ENCODE peak calls at places on chromosomes 13 and 19, in ten cellular contexts. A, W, M, T, Z, K, H, G, U and R are unnamed samples.

GRCh38 chr13:76462003-76462402 is 424.2 kb downstream of the KCTD12 start:
- DNase-seq in T (no peak), H (no peak), Z (no peak), K (no peak), U (no peak), G (no peak), A (no peak), M (no peak), W (no peak), R (no peak)

GRCh38 chr19:33143897-33144405 is 12.0 kb downstream of the WDR88 start:
- DNase-seq in H (no peak), T (peak), M (peak), Z (peak), A (peak), K (peak), W (peak), U (peak), G (peak), R (no peak)

GRCh38 chr19:54492568-54492967 is 10.1 kb upstream of the LAIR2 start:
- DNase-seq in G (no peak), Z (no peak), K (no peak), T (no peak), W (no peak), A (no peak), M (no peak), H (no peak), U (no peak), R (no peak)

GRCh38 chr19:18558595-18558994 is 925 bp downstream of the KXD1 start:
- DNase-seq in M (no peak), K (no peak), A (no peak), W (no peak), Z (no peak), T (no peak), G (no peak), U (no peak), H (no peak), R (no peak)

GRCh38 chr13:98846521-98846920 is 94.0 kb upstream of the SLC15A1 start:
- DNase-seq in A (no peak), T (peak), H (no peak), K (no peak), G (no peak), M (no peak), U (no peak), W (no peak), Z (no peak), R (no peak)

GRCh38 chr13:67408823-67409222 is 178.7 kb upstream of the PCDH9 start:
- DNase-seq in Z (no peak), H (no peak), A (no peak), K (no peak), M (no peak), W (no peak), G (no peak), T (no peak), U (no peak), R (no peak)

GRCh38 chr19:13143135-13143534 is 7.0 kb downstream of the STX10 start:
- DNase-seq in U (no peak), Z (no peak), T (no peak), H (peak), G (no peak), A (no peak), M (no peak), K (no peak), W (no peak), R (no peak)

GRCh38 chr19:49801966-49802661 is 11.0 kb downstream of the FUZ start:
- DNase-seq in T (peak), G (peak), H (peak), U (peak), K (peak), Z (peak), W (peak), A (peak), M (peak), R (no peak)

GRCh38 chr19:40960062-40960685 is 30.9 kb upstream of the CYP2B6 start:
- DNase-seq in G (no peak), M (no peak), H (no peak), U (no peak), W (no peak), A (no peak), Z (no peak), K (no peak), T (no peak), R (no peak)

GRCh38 chr13:32246468-32246867 is 68.7 kb downstream of the ZAR1L start:
- DNase-seq in W (no peak), U (no peak), A (peak), K (peak), M (peak), Z (peak), G (peak), T (no peak), H (peak), R (no peak)

GRCh38 chr19:7681336-7682174 is 922 bp downstream of the TRAPPC5 start:
- DNase-seq in A (peak), U (peak), K (peak), M (peak), Z (peak), G (peak), H (peak), T (peak), W (peak), R (peak)

GRCh38 chr19:40279120-40279551 is 6.0 kb downstream of the AKT2 start:
- DNase-seq in M (peak), Z (peak), U (no peak), G (peak), A (no peak), T (peak), W (peak), H (peak), K (no peak), R (no peak)

GRCh38 chr13:37229931-37230330 is 124.5 kb upstream of the CSNK1A1L start:
- DNase-seq in Z (no peak), G (no peak), W (no peak), M (no peak), U (no peak), A (no peak), H (no peak), K (no peak), T (no peak), R (no peak)

GRCh38 chr13:99559560-99559959 is 58.3 kb downstream of the TM9SF2 start:
- DNase-seq in W (no peak), M (no peak), T (no peak), H (no peak), K (no peak), A (no peak), Z (no peak), U (no peak), G (no peak), R (no peak)

GRCh38 chr19:10924597-10924996 is 3.8 kb downstream of the YIPF2 start:
- DNase-seq in K (no peak), G (no peak), M (no peak), T (no peak), H (no peak), W (no peak), Z (no peak), U (no peak), A (no peak), R (no peak)

GRCh38 chr19:10927691-10928562 is 512 bp downstream of the YIPF2 start:
- DNase-seq in G (no peak), W (no peak), U (peak), Z (no peak), A (no peak), H (no peak), T (no peak), M (no peak), K (no peak), R (no peak)

GRCh38 chr19:10929402-10929794 is 787 bp downstream of the TIMM29 start:
- DNase-seq in H (no peak), W (no peak), A (no peak), U (peak), M (no peak), G (no peak), Z (no peak), T (no peak), K (peak), R (no peak)

GRCh38 chr19:10923503-10924076 is 4.8 kb downstream of the YIPF2 start:
- DNase-seq in G (no peak), U (no peak), T (no peak), A (no peak), W (no peak), Z (no peak), H (no peak), M (no peak), K (no peak), R (no peak)

GRCh38 chr19:10928563-10929401 is at the start of the genes TIMM29 and YIPF2:
- DNase-seq in H (peak), A (peak), W (peak), Z (peak), K (peak), M (peak), U (peak), G (peak), T (peak), R (peak)
- H3K4me3 ChIP-seq in H (peak), A (peak), W (peak), Z (peak), K (peak), M (peak), U (peak), G (peak), T (peak), R (peak)

DNA sequence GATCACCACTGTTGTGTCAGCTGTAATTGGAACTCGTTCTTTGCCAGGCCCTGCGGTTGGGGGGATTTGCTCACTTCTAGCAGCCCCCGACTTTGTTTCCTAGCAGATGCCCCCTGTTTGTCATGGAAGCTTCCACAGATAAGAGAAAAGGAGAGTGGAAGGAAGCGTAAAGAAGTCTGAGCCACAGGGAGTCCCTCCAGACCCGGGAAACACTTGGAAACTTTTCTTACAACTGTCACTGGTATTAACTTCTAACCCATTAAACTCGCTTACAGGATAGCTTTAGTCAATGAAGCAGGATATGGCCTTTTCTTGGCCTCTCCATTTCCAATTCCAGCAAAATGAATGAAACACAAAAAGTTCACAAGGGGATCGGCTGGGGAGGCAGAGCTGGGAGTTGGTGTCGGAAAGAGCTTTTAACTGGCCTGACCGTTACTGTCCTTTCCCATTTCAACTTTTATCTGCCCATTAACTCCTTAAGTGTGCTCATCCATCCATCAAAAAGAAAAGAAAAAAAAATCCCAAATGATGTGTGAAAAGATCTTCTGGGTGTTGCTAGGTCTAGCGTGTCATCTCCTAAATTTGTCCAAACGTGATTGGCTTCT is 231.9 kb upstream of the ARGLU1 start:
- DNase-seq in K (no peak), Z (no peak), W (no peak), H (no peak), A (no peak), M (no peak), G (no peak), T (no peak), U (no peak), R (no peak)
- H3K4me3 ChIP-seq in K (no peak), Z (no peak), W (no peak), H (no peak), A (no peak), M (no peak), G (no peak), T (no peak), U (no peak), R (no peak)

DNA sequence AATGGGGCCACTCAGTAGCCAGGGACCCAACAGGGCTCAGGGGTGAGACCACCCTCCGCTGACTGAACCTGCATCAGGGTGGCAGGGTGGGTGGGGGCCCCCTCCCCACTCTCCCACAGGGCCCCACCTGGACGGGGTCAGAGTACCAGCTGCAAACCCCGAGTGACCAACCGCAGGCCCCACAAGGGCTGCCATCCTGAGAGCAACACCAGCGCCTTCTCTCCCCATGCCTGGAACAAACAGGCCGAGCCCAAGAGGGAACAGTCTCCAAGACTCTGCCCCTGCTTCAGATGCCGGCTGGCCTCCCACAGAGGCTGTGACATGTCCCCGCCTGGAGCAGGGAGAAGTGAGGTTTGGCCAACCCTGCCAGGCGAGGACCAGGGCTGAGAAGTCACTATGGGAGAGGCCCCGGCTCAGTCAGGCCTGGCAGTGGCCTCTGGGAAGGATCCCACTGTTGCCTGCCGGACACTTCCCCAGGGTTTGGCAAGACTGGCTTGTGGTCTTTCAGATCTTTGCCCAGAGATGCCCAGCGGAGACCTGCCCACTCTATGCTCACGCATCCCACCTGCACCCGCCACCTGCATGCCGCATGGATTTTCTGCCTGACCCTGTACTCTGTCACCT is 27.2 kb downstream of the MPND start:
- DNase-seq in Z (peak), H (no peak), T (no peak), M (no peak), A (peak), K (no peak), W (no peak), U (no peak), G (no peak), R (no peak)
- H3K4me3 ChIP-seq in Z (no peak), H (no peak), T (no peak), M (peak), A (no peak), K (no peak), W (peak), U (no peak), G (no peak), R (no peak)

GRCh38 chr13:79637086-79637763 is 156.3 kb downstream of the NDFIP2 start:
- DNase-seq in W (peak), A (no peak), Z (peak), M (peak), K (no peak), T (peak), H (peak), U (no peak), G (peak), R (no peak)
- H3K4me3 ChIP-seq in W (peak), A (no peak), Z (peak), M (peak), K (no peak), T (no peak), H (no peak), U (no peak), G (no peak), R (no peak)

GRCh38 chr19:10625762-10626138 is 397 bp downstream of the SLC44A2 start:
- DNase-seq in M (no peak), H (no peak), G (no peak), W (no peak), A (no peak), U (no peak), T (no peak), K (no peak), Z (no peak), R (no peak)

GRCh38 chr19:10625003-10625761 is at the start of gene SLC44A2:
- DNase-seq in Z (peak), W (peak), K (peak), U (peak), A (peak), G (peak), T (peak), H (peak), M (peak), R (no peak)

GRCh38 chr19:10621966-10622365 is 3.4 kb upstream of the SLC44A2 start:
- DNase-seq in A (no peak), H (no peak), M (no peak), U (no peak), K (no peak), G (no peak), T (no peak), W (no peak), Z (no peak), R (no peak)

GRCh38 chr19:10620786-10621185 is 4.6 kb upstream of the SLC44A2 start:
- DNase-seq in G (no peak), M (no peak), W (no peak), Z (no peak), U (no peak), H (no peak), A (no peak), K (no peak), T (no peak), R (no peak)

GRCh38 chr19:10624585-10624984 is 768 bp upstream of the SLC44A2 start:
- DNase-seq in A (no peak), G (no peak), H (no peak), W (no peak), T (no peak), U (no peak), K (no peak), Z (no peak), M (no peak), R (no peak)
- H3K4me3 ChIP-seq in A (no peak), G (no peak), H (no peak), W (peak), T (peak), U (peak), K (peak), Z (no peak), M (peak), R (no peak)

GRCh38 chr13:57631607-57632275 is at the start of gene PCDH17:
- DNase-seq in U (peak), M (peak), W (peak), T (no peak), K (no peak), G (peak), H (peak), A (no peak), Z (peak), R (no peak)

GRCh38 chr13:57632276-57633140 is 964 bp downstream of the PCDH17 start:
- DNase-seq in A (no peak), W (peak), G (peak), H (peak), Z (peak), K (no peak), M (no peak), T (no peak), U (peak), R (no peak)

GRCh38 chr13:57634829-57635165 is 3.3 kb downstream of the PCDH17 start:
- DNase-seq in Z (peak), T (no peak), U (peak), H (no peak), G (no peak), K (no peak), W (peak), A (peak), M (no peak), R (no peak)

GRCh38 chr13:57633950-57634828 is 2.6 kb downstream of the PCDH17 start:
- DNase-seq in M (no peak), A (no peak), H (peak), G (no peak), W (no peak), T (no peak), K (no peak), Z (peak), U (peak), R (no peak)

DNA sequence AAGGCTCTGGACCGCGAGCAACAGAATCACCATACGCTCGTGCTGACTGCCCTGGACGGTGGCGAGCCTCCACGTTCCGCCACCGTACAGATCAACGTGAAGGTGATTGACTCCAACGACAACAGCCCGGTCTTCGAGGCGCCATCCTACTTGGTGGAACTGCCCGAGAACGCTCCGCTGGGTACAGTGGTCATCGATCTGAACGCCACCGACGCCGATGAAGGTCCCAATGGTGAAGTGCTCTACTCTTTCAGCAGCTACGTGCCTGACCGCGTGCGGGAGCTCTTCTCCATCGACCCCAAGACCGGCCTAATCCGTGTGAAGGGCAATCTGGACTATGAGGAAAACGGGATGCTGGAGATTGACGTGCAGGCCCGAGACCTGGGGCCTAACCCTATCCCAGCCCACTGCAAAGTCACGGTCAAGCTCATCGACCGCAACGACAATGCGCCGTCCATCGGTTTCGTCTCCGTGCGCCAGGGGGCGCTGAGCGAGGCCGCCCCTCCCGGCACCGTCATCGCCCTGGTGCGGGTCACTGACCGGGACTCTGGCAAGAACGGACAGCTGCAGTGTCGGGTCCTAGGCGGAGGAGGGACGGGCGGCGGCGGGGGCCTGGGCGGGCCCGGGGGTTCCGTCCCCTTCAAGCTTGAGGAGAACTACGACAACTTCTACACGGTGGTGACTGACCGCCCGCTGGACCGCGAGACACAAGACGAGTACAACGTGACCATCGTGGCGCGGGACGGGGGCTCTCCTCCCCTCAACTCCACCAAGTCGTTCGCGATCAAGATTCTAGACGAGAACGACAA is 1.8 kb downstream of the PCDH17 start:
- DNase-seq in H (peak), W (peak), T (no peak), Z (peak), G (peak), K (no peak), U (peak), A (peak), M (peak), R (no peak)
- H3K4me3 ChIP-seq in H (peak), W (peak), T (peak), Z (peak), G (peak), K (no peak), U (peak), A (no peak), M (peak), R (no peak)

GRCh38 chr13:34156841-34157365 is 339.0 kb downstream of the RFC3 start:
- DNase-seq in A (peak), K (peak), H (peak), G (no peak), W (no peak), Z (peak), M (peak), T (peak), U (peak), R (peak)
- H3K4me3 ChIP-seq in A (no peak), K (peak), H (peak), G (no peak), W (no peak), Z (no peak), M (no peak), T (no peak), U (no peak), R (no peak)